ENCODE peak calls at places on chromosomes 2 and 18, in nine cellular contexts. T, Q, J, S, A, B, Y, O and M are unnamed samples.

GRCh38 chr18:37566479-37567060 is 972 bp upstream of the CELF4 start:
- DNase-seq in B (no peak), S (no peak), A (peak), T (no peak), Q (no peak), Y (no peak), O (no peak), J (peak), M (no peak)

GRCh38 chr2:112156152-112156986 is 18.2 kb downstream of the FBLN7 start:
- DNase-seq in Q (no peak), T (no peak), J (peak), S (no peak), B (no peak), Y (peak), O (no peak), A (no peak), M (peak)

GRCh38 chr18:67117804-67118203 is 398.7 kb downstream of the DSEL start:
- DNase-seq in Y (peak), T (no peak), J (no peak), A (no peak), B (no peak), S (no peak), O (no peak), Q (no peak), M (no peak)

GRCh38 chr2:72958542-72959385 is 41.4 kb downstream of the EMX1 start:
- DNase-seq in S (no peak), J (no peak), T (no peak), A (no peak), Q (no peak), O (no peak), B (no peak), Y (no peak), M (no peak)

GRCh38 chr2:30149976-30150375 is 3.2 kb downstream of the YPEL5 start:
- DNase-seq in S (no peak), Q (no peak), T (no peak), Y (no peak), B (no peak), A (no peak), O (no peak), J (no peak), M (no peak)

GRCh38 chr18:9105420-9105819 is 2.9 kb downstream of the NDUFV2 start:
- DNase-seq in B (no peak), O (no peak), J (no peak), Q (no peak), S (no peak), T (no peak), Y (no peak), A (no peak), M (no peak)

GRCh38 chr2:70852824-70853223 is 17.2 kb upstream of the CD207 start:
- DNase-seq in Y (no peak), T (no peak), J (no peak), A (no peak), O (no peak), Q (no peak), S (no peak), B (no peak), M (no peak)

GRCh38 chr2:112165296-112165695 is 27.1 kb downstream of the FBLN7 start:
- DNase-seq in T (no peak), O (no peak), S (no peak), Y (no peak), Q (no peak), J (peak), B (no peak), A (no peak), M (peak)

GRCh38 chr2:42905341-42906114 is 113.1 kb upstream of the HAAO start:
- DNase-seq in J (no peak), B (no peak), Q (no peak), Y (no peak), S (no peak), T (no peak), A (peak), O (no peak), M (peak)

GRCh38 chr2:45394842-45395241 is 216.2 kb downstream of the SRBD1 start:
- DNase-seq in J (no peak), B (no peak), Y (no peak), S (no peak), T (no peak), O (no peak), A (peak), Q (no peak), M (no peak)

GRCh38 chr18:57831597-57832377 is 28.7 kb upstream of the ATP8B1 start:
- DNase-seq in S (no peak), Q (no peak), T (no peak), O (no peak), A (no peak), B (no peak), J (no peak), Y (no peak), M (no peak)

GRCh38 chr2:176418768-176419167 is 149.5 kb downstream of the MTX2 start:
- DNase-seq in T (no peak), O (no peak), A (no peak), Y (peak), S (no peak), B (no peak), J (no peak), Q (no peak), M (no peak)

GRCh38 chr2:112065966-112066365 is 10.9 kb downstream of the TMEM87B start:
- DNase-seq in T (no peak), O (no peak), Q (no peak), B (no peak), A (no peak), Y (peak), S (no peak), J (no peak), M (no peak)

DNA sequence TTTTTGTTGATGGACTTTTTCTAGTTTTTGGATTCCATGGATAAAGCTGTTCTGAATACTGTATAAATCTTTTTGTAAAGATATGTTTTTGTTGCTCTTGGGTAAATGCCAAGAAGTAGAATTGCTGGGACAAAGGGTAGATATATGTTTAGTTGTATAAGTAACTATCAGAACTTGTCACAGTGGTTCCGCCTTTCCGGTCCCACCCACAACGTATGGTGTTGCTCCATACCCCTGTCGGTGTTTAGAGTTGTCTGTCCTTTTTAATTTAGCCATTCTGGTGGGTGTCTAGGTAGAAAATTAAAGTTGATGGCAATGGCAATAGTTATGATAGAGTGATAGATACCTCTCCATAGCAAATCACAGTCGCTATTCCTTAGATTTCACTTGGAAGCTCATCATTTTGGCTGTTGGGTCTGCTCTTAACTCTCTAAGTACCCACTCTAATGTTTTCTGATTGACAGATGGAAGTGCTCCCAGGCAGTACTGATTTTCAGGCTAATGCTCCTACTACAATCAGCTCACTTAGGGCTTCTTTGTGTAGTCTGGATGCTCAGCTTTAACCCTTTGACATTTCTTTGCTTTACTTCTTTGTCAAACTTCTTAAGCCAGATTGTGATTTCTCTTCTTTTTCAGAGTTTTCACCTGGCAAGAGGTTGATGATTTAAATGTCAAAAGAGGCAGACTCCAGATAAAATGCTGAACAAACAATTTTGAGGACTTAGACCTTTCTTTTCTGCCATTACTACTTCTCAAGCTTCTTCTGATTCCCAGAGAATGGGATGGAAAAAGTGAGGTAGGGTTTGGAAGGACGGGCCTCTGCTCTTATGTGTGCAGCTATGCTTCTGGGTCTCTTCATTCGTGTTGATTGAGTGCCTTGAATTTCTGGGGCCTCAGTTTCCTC is 156.4 kb downstream of the AQP4 start:
- DNase-seq in Y (no peak), A (no peak), T (no peak), O (no peak), Q (no peak), J (no peak), S (no peak), B (no peak), M (no peak)
- H3K27ac ChIP-seq in Y (no peak), A (no peak), T (no peak), O (no peak), Q (no peak), J (no peak), S (no peak), B (no peak), M (no peak)

DNA sequence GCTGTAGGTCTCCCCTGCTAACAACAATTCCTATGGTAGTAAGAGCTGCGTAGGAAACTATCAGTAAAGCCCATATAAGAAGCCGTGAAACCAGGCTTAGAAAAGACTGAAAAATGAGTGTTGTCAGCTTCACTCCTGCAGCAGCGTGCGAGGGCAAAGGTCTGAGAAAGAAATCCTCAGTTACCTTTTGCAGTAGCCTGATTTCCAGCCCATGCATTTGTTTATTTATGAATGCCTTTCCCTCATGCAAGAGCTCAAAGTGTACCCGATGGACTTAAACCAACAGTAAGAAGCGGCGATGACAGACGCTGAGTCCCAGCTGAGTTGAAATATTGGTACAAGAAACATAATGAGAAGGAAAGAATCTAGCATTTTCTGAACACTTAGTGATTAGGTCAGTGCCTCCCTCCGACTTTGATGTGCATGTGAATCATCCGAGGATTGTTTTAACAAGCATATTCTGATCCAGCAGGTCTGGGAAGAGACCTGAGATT is 15.0 kb upstream of the POLI start:
- DNase-seq in Y (peak), B (peak), Q (no peak), O (no peak), T (no peak), A (no peak), S (peak), J (no peak), M (no peak)
- H3K27ac ChIP-seq in Y (no peak), B (peak), Q (no peak), O (no peak), T (no peak), A (no peak), S (peak), J (peak), M (no peak)

GRCh38 chr18:11859903-11860407 is 8.7 kb downstream of the CHMP1B start:
- DNase-seq in S (no peak), A (no peak), T (peak), B (no peak), Q (no peak), J (no peak), O (no peak), Y (peak), M (no peak)

GRCh38 chr18:11860594-11861450 is 9.6 kb downstream of the CHMP1B start:
- DNase-seq in S (no peak), O (no peak), T (no peak), J (no peak), Q (no peak), Y (no peak), A (no peak), B (no peak), M (no peak)

GRCh38 chr18:11859282-11859797 is 8.1 kb downstream of the CHMP1B start:
- DNase-seq in Q (no peak), A (no peak), T (no peak), Y (no peak), S (no peak), O (no peak), B (no peak), J (no peak), M (no peak)

GRCh38 chr18:11862468-11863137 is 11.4 kb downstream of the CHMP1B start:
- DNase-seq in B (no peak), O (no peak), Q (no peak), S (no peak), Y (no peak), A (no peak), J (no peak), T (no peak), M (no peak)

GRCh38 chr18:11861583-11862288 is 10.5 kb downstream of the CHMP1B start:
- DNase-seq in O (no peak), S (no peak), Q (no peak), Y (no peak), B (no peak), T (no peak), J (no peak), A (no peak), M (no peak)
- H3K27ac ChIP-seq in O (no peak), S (no peak), Q (no peak), Y (no peak), B (no peak), T (no peak), J (peak), A (no peak), M (no peak)

GRCh38 chr2:200404615-200405014 is 98.1 kb downstream of the SPATS2L start:
- DNase-seq in O (no peak), A (no peak), J (no peak), Q (no peak), T (no peak), B (no peak), Y (no peak), S (no peak), M (no peak)

GRCh38 chr2:200408428-200409311 is 101.2 kb downstream of the KCTD18 start:
- DNase-seq in A (peak), S (no peak), O (no peak), Q (no peak), J (no peak), Y (peak), T (peak), B (no peak), M (no peak)

GRCh38 chr2:200405599-200406298 is 99.3 kb downstream of the SPATS2L start:
- DNase-seq in S (peak), A (peak), Q (no peak), T (peak), J (no peak), B (peak), Y (peak), O (no peak), M (no peak)

GRCh38 chr2:200403794-200404193 is 97.3 kb downstream of the SPATS2L start:
- DNase-seq in O (no peak), Y (no peak), S (no peak), T (no peak), B (no peak), Q (no peak), A (no peak), J (no peak), M (no peak)

DNA sequence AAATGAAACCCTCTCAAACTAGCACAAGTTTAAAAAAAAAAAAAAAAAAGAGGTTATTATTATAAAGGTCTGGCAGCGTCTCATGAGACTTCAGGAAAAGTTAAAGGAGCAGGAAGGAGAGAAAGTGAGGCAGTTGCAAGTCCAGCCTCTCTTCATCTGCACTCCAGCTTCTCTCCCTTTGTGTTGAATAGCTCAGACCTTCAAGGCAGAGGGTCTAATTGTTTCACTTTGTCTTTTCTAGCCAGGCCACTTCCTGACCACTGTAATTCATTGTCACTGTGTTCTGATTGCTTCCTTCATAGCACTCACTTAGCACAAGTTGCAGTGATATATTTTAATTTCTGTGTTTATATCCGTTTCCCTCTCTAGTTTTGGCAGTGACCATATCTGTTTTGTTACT is 99.9 kb downstream of the SPATS2L start:
- DNase-seq in S (no peak), Y (peak), T (no peak), J (no peak), Q (no peak), B (no peak), O (no peak), A (peak), M (no peak)
- H3K27ac ChIP-seq in S (peak), Y (peak), T (peak), J (peak), Q (peak), B (peak), O (no peak), A (no peak), M (no peak)

GRCh38 chr2:96685285-96685591 is 42.7 kb downstream of the FER1L5 start:
- DNase-seq in Y (no peak), O (peak), J (no peak), B (no peak), S (no peak), Q (no peak), T (no peak), A (no peak), M (no peak)

GRCh38 chr2:96684883-96685282 is 42.3 kb downstream of the FER1L5 start:
- DNase-seq in Y (no peak), J (no peak), T (no peak), Q (no peak), O (no peak), B (peak), S (no peak), A (no peak), M (no peak)

GRCh38 chr2:96683972-96684820 is 41.6 kb downstream of the FER1L5 start:
- DNase-seq in Y (no peak), J (no peak), O (no peak), A (no peak), S (no peak), Q (no peak), T (no peak), B (no peak), M (no peak)

GRCh38 chr2:96687266-96687665 is 44.7 kb downstream of the FER1L5 start:
- DNase-seq in T (no peak), O (no peak), Y (no peak), S (no peak), B (no peak), A (no peak), J (no peak), Q (no peak), M (no peak)

GRCh38 chr2:96685592-96686459 is 43.3 kb downstream of the FER1L5 start:
- DNase-seq in S (no peak), T (no peak), O (peak), J (no peak), B (peak), Q (no peak), A (no peak), Y (no peak), M (no peak)
- H3K27ac ChIP-seq in S (no peak), T (no peak), O (no peak), J (no peak), B (no peak), Q (no peak), A (no peak), Y (no peak), M (no peak)